ENCODE peak calls at places on chromosomes 5 and 9, in seven cellular contexts. A is fibroblast of mammary gland, D is dorsolateral prefrontal cortex, N is glutamatergic neuron, Z is epithelial cell of esophagus, J is progenitor cell of endocrine pancreas, O is IMR-90. S is an unnamed sample.

GRCh38 chr9:33354651-33355211 is 47.6 kb downstream of the AQP7 start:
- DNase-seq in A (no peak), D (no peak), N (no peak), Z (no peak), J (no peak), O (peak; percentile 92), S (no peak)

GRCh38 chr9:110446171-110446570 is 108.5 kb upstream of the TXNDC8 start:
- DNase-seq in A (peak; percentile 34), D (no peak), N (no peak), Z (peak; percentile 8), J (no peak), O (peak; percentile 22), S (no peak)

GRCh38 chr5:174723979-174724483 is 351 bp upstream of the MSX2 start:
- DNase-seq in A (peak; percentile 8), D (no peak), N (no peak), Z (no peak), J (no peak), O (no peak), S (no peak)

GRCh38 chr9:131654857-131655577 is 84.9 kb downstream of the RAPGEF1 start:
- DNase-seq in A (no peak), D (no peak), N (no peak), Z (no peak), J (peak; percentile 15), O (no peak), S (no peak)

GRCh38 chr5:111853748-111854147 is 96.8 kb upstream of the NREP start:
- DNase-seq in A (peak; percentile 40), D (no peak), N (no peak), Z (no peak), J (no peak), O (peak; percentile 62), S (no peak)

GRCh38 chr9:19085295-19085694 is 17.4 kb downstream of the HAUS6 start:
- DNase-seq in A (peak; percentile 18), D (no peak), N (no peak), Z (peak; percentile 37), J (no peak), O (no peak), S (no peak)

GRCh38 chr9:124659099-124659659 is 111.9 kb downstream of the NR6A1 start:
- DNase-seq in A (peak; percentile 87), D (peak; percentile 71), N (peak; percentile 77), Z (peak; percentile 89), J (peak; percentile 44), O (peak; percentile 97), S (peak; percentile 20)

GRCh38 chr9:96317335-96317980 is 15.5 kb upstream of the HSD17B3 start:
- DNase-seq in A (peak; percentile 72), D (peak; percentile 80), N (peak; percentile 65), Z (peak; percentile 74), J (peak; percentile 28), O (peak; percentile 70), S (peak; percentile 25)

GRCh38 chr9:34620061-34620994 is at the start of gene DCTN3:
- DNase-seq in A (peak; percentile 94), D (peak; percentile 97), N (peak; percentile 89), Z (peak; percentile 95), J (peak; percentile 67), O (peak; percentile 94), S (peak; percentile 69)

GRCh38 chr5:107532182-107532878 is 138.4 kb downstream of the EFNA5 start:
- DNase-seq in A (no peak), D (no peak), N (no peak), Z (no peak), J (no peak), O (no peak), S (no peak)

GRCh38 chr9:4572184-4572826 is 82.0 kb downstream of the SLC1A1 start:
- DNase-seq in A (no peak), D (no peak), N (no peak), Z (peak; percentile 43), J (no peak), O (no peak), S (no peak)

GRCh38 chr9:124297553-124297905 is 39.8 kb downstream of the NEK6 start:
- DNase-seq in A (peak; percentile 89), D (peak; percentile 64), N (no peak), Z (peak; percentile 84), J (no peak), O (peak; percentile 96), S (no peak)

GRCh38 chr9:98770717-98771116 is 25.6 kb downstream of the ANKS6 start:
- DNase-seq in A (no peak), D (no peak), N (no peak), Z (no peak), J (no peak), O (no peak), S (no peak)

GRCh38 chr5:111234125-111234524 is 9.9 kb downstream of the CAMK4 start:
- DNase-seq in A (no peak), D (no peak), N (no peak), Z (no peak), J (no peak), O (no peak), S (no peak)

DNA sequence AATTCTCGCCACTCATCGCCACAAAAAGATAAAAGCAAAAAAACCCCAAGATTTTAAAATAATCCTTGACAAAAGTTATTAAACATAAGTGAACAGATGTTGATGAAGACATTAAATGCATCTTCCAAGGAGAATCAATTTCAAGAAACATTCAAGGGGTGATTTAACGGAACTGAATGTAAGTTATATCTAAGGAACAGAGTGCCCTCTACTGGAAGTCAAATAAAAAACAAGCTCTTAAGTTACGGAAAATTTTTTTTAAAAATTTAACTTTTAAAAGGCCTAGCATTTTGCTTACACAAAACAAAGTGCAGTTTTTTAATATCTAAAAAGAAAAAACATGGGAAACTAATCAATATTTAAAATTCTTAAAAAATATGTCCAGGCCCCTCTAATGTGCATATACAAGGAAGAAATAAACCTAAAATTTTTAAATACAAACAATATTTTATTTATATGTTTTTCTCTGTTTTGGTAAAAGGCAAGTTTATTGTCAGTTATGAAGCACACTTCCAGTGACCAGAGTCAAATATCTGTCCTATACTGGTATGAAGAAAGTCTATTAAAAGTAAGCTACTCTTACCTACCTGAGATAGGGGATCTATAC is 28.0 kb downstream of the TEX10 start:
- DNase-seq in A (peak; percentile 72), D (no peak), N (no peak), Z (peak; percentile 52), J (no peak), O (peak; percentile 74), S (no peak)
- TF ChIP-seq CTCF in A (peak; percentile 42), D (peak; percentile 54), N (peak; percentile 58), Z (no peak), J (peak; percentile 67), O (peak; percentile 61), S (peak; percentile 48)

GRCh38 chr9:127135056-127135745 is 12.8 kb upstream of the ANGPTL2 start:
- DNase-seq in A (no peak), D (no peak), N (no peak), Z (no peak), J (no peak), O (no peak), S (no peak)

GRCh38 chr9:127132375-127132774 is 9.9 kb upstream of the ANGPTL2 start:
- DNase-seq in A (no peak), D (no peak), N (no peak), Z (no peak), J (no peak), O (no peak), S (no peak)

GRCh38 chr9:127131871-127132270 is 9.4 kb upstream of the ANGPTL2 start:
- DNase-seq in A (peak; percentile 86), D (no peak), N (no peak), Z (peak; percentile 56), J (no peak), O (peak; percentile 80), S (no peak)

GRCh38 chr9:127133739-127134167 is 11.3 kb upstream of the ANGPTL2 start:
- DNase-seq in A (peak; percentile 74), D (peak; percentile 83), N (peak; percentile 42), Z (peak; percentile 63), J (no peak), O (peak; percentile 91), S (no peak)

DNA sequence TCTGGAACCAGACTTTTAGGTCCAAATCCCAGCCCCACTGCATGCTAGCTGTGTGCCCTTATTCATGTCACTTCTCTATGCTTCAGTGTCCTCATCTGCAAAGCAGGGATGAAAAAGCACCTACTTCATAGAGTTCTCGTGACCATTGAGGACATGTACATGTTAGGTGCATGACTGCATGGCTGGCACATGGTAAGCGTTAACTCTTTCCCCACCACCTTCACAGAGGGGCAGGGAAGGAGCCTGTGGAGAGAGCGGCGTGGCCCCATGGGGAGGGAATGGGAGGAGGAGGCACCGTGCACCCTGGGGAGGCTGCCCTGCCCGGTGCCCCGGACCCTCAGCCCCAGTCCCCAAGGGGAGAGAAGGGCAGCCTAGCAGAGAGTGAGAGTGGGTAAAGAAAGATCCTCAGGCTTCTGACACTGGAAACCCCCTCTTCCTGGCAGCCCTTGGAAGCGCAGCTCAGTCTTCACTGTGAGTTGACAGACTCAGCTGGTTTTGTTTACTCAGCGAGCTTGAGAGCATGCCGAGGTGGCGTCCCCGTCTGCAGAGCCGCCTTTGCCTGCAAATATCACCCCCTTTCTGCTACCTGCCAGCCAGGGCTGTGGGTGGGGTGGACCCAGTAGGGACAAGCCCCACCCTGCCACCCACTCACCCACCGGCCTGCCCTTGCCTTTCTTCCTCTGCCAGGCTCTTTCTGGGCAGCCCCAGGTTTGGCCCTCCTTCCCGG is 10.6 kb upstream of the ANGPTL2 start:
- DNase-seq in A (peak; percentile 50), D (no peak), N (no peak), Z (peak; percentile 37), J (no peak), O (peak; percentile 75), S (no peak)
- TF ChIP-seq CTCF in A (no peak), D (no peak), N (no peak), Z (no peak), J (no peak), O (no peak), S (no peak)

DNA sequence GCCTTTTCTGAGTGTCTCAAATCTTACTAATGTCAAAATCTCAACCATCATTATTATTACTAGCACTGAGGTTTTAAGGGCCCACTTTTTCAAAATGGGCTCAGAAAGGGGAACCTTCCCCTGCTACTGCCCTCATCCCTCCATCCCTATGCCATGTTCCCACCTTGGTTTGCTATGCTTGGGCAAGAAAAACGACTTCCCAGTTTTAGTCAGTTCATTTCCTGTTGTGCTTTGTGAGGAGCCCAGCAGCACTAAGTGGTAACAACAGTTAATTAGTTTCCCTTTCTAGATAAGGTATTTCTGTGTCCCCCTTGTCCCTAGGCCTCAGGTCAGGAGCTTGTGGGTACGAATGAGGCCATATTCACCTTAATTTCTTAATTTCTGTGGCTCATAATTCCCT is 595.2 kb downstream of the RAB3C start:
- DNase-seq in A (no peak), D (no peak), N (no peak), Z (no peak), J (no peak), O (no peak), S (no peak)
- TF ChIP-seq CTCF in A (no peak), D (no peak), N (no peak), Z (no peak), J (no peak), O (no peak), S (no peak)

DNA sequence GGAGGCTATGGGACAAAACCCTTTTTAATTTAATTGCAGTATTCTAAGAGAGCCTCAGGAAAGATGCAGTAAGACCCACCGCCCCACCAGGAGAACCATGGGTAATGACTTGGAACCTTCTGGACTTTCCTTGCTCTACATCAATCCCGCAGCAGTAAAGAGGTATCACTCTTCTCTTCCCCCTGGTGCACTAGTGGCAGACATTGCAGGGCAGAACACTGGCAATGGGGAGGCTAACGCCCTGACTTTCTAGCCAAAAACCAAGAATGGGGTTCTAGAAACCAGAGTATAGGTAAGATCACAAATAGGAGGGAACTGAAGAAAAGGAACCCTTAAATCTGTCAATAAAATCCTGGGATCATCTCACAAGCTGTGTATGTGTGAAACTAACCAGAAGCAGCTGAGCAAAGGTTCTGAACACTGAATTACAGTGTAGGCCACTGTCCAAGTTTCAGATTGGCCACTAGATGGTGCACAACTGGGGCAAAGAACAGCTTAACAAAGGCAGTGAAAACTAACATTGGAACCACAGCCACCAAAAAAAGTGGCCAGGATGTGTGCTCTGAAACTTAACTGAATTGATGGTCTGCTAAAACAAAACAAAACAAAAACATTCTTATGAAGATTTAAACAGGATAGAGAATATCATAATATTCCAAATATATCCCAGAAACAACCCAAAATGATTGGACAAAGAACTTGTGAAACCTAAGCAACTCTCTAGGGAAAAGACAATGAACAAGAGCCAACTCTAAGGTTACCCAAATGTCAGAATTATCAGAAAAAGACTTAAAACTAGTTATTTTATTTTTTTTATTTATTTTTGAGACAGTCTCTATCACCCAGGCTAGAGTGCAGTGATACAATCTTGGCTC is 6.6 kb upstream of the FAM151B start:
- DNase-seq in A (peak; percentile 72), D (no peak), N (peak; percentile 26), Z (peak; percentile 73), J (no peak), O (peak; percentile 60), S (no peak)
- TF ChIP-seq CTCF in A (peak; percentile 95), D (peak; percentile 18), N (peak; percentile 75), Z (peak; percentile 87), J (peak; percentile 69), O (peak; percentile 72), S (no peak)

S was measured in activated B cell treated with CpG ODN at 0.5 μM for 24 hours.